ENCODE peak calls at places on chromosomes 3 and 15, in four cellular contexts. T is HepG2, K is A549, M is K562. A is an unnamed sample.

GRCh38 chr3:186207515-186207914 is 98.6 kb upstream of the ETV5 start:
- DNase-seq in T (no peak), K (no peak), M (no peak), A (no peak)

GRCh38 chr3:15367059-15367458 is 34.7 kb upstream of the SH3BP5 start:
- DNase-seq in T (no peak), K (no peak), M (no peak), A (no peak)

GRCh38 chr15:64090527-64090926 is 3.1 kb downstream of the CIAO2A start:
- DNase-seq in T (no peak), K (no peak), M (no peak), A (no peak)

GRCh38 chr15:58472221-58472620 is 40.4 kb downstream of the LIPC start:
- DNase-seq in T (no peak), K (no peak), M (no peak), A (no peak)

GRCh38 chr3:171753665-171754408 is 56.4 kb downstream of the PLD1 start:
- DNase-seq in T (no peak), K (no peak), M (no peak), A (no peak)

GRCh38 chr3:47712398-47712797 is 69.3 kb downstream of the SMARCC1 start:
- DNase-seq in T (no peak), K (no peak), M (no peak), A (no peak)

GRCh38 chr15:89551502-89551901 is 23.8 kb upstream of the TICRR start:
- DNase-seq in T (no peak), K (no peak), M (no peak), A (no peak)

GRCh38 chr3:186705882-186706780 is 11.0 kb upstream of the KNG1 start:
- DNase-seq in T (no peak), K (no peak), M (no peak), A (no peak)

GRCh38 chr3:123081718-123082369 is 15.0 kb downstream of the PDIA5 start:
- DNase-seq in T (no peak), K (no peak), M (peak; percentile 54), A (no peak)

GRCh38 chr3:60501303-60501702 is 749.9 kb downstream of the FHIT start:
- DNase-seq in T (no peak), K (no peak), M (no peak), A (no peak)

GRCh38 chr3:188947401-188947982 is 224.3 kb upstream of the TPRG1 start:
- DNase-seq in T (no peak), K (peak; percentile 86), M (peak; percentile 11), A (peak; percentile 87)

GRCh38 chr3:101942356-101942755 is 93.0 kb downstream of the NFKBIZ start:
- DNase-seq in T (no peak), K (no peak), M (no peak), A (no peak)

GRCh38 chr15:30859091-30859874 is 44.4 kb upstream of the FAN1 start:
- DNase-seq in T (peak; percentile 14), K (peak; percentile 42), M (peak; percentile 18), A (no peak)

GRCh38 chr3:78905700-78906099 is 862.1 kb downstream of the ROBO1 start:
- DNase-seq in T (no peak), K (no peak), M (no peak), A (no peak)

GRCh38 chr3:27976933-27977332 is 254.8 kb upstream of the EOMES start:
- DNase-seq in T (no peak), K (peak; percentile 27), M (no peak), A (no peak)

GRCh38 chr3:145817870-145818483 is 343.0 kb downstream of the PLOD2 start:
- DNase-seq in T (no peak), K (no peak), M (no peak), A (no peak)

DNA sequence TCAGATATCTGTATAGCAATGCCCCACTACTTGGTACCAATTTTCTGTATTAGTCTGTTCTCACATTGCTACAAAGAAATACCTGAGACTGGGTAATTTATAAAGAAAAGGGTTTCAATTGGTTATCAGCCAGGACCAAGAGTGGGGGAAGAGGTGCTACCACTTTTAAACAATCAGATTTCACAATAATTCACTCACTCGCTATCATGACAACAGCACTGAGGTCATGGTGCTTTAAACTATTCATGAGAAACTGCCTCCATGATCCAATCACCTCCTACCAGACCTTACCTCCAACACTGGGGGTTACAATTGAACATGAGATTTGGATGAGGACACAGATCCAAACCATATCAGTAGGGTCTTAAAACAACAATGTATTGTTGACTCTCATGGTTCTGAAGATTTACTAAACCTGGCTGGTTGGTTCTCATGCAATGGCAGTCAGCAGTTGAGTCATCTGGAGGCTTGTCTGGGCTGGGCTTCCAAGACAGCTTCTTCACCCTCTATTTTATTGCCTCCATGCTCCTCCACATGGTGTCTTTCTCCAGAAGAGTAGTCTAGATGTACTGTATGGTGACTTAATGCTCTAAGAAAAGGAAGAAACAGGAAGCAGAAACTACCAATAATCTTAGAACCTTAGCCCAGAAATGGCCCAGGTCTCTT is 21.2 kb upstream of the TM4SF4 start:
- DNase-seq in T (no peak), K (no peak), M (no peak), A (no peak)
- TF ChIP-seq NR3C1 in T (no peak), K (no peak), M (no peak), A (no peak)

DNA sequence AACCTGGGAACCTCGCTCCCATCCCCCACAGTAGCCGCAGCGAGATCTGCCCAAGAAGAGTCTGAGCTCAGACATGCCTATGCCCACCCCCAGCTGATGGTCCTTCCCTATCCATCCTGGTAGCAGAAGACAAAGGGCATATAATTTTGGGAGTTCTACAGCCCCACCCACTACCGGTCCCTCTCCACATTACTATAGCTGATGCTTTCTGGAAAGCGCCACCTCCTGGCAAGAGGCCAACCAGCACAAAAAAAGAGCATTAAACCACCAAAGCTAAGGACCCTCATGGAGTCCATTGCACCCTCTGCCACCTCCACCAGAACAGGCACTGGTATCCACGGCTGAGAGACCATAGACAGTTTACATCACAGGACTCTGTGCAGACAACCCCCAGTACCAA is 168.4 kb downstream of the MEGF11 start:
- DNase-seq in T (peak; percentile 31), K (peak; percentile 18), M (peak; percentile 36), A (peak; percentile 61)
- TF ChIP-seq NR3C1 in T (no peak), K (no peak), M (no peak), A (no peak)

DNA sequence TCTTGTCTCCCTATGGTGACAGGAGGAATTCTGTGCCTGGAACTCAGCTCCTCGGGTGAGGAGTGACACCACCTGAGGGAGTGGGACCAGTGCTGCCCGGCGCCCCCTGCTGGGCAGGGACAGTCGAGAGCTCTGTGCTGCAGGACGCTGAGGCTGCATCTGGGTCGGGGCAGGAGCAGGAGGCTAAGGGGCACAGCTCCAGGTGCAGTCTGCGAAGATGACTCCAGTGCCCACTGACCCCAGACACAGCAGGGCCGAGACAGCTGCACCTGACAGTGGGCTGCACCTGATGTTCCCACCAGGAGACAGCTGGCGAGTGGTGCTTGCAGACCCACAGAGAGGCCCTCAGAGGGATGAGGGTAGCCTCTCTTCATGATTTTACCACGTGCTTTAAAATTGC is 152.9 kb downstream of the ATP10A start:
- DNase-seq in T (peak; percentile 18), K (peak; percentile 35), M (peak; percentile 65), A (peak; percentile 81)
- TF ChIP-seq NR3C1 in T (no peak), K (no peak), M (no peak), A (no peak)

DNA sequence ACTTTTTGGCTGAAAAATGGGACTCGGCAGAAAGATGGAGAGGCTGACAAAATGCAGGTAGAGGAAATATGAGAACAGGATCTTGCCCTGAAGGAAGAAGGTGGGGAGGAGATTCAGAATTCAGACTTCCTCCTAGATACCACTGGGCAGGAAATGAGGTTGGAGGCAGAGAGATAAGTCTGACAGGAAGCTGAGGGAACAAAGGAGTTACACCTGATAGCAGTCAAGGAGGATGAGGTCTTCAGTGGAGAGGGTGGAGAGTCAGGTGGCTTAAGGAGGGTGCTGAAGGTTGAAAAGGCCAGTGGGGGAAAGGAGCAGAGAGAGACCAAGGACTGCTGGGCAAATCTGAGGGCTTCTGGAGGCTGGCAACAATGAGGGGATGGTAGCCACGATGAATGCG is 56.8 kb downstream of the CCR4 start:
- DNase-seq in T (no peak), K (no peak), M (peak; percentile 78), A (no peak)
- TF ChIP-seq NR3C1 in T (no peak), K (no peak), M (no peak), A (no peak)

GRCh38 chr3:22176911-22177310 is 425.9 kb upstream of the ZNF385D start:
- DNase-seq in T (no peak), K (no peak), M (no peak), A (no peak)
- TF ChIP-seq NR3C1 in T (no peak), K (no peak), M (no peak), A (no peak)

DNA sequence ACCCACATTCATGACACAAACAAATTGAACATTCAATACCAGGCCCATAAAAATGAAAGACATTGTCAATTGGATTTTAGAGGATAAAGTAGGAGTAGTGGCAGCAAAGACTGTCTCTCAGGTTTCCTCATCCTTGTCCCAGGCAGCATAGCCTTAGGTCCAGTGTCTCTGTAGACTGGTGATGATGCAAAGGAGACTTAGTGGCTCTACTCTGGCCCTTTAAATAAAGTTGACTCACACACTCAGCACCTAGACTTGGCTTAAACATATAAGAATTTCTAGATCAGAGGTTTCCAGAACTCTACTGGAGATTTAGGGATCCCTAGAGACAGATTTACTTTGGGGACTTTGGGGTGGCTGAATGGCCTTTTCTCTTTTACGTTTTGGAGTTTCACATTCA is 166.6 kb downstream of the NR1D2 start:
- DNase-seq in T (no peak), K (no peak), M (no peak), A (no peak)
- TF ChIP-seq NR3C1 in T (no peak), K (no peak), M (no peak), A (no peak)

DNA sequence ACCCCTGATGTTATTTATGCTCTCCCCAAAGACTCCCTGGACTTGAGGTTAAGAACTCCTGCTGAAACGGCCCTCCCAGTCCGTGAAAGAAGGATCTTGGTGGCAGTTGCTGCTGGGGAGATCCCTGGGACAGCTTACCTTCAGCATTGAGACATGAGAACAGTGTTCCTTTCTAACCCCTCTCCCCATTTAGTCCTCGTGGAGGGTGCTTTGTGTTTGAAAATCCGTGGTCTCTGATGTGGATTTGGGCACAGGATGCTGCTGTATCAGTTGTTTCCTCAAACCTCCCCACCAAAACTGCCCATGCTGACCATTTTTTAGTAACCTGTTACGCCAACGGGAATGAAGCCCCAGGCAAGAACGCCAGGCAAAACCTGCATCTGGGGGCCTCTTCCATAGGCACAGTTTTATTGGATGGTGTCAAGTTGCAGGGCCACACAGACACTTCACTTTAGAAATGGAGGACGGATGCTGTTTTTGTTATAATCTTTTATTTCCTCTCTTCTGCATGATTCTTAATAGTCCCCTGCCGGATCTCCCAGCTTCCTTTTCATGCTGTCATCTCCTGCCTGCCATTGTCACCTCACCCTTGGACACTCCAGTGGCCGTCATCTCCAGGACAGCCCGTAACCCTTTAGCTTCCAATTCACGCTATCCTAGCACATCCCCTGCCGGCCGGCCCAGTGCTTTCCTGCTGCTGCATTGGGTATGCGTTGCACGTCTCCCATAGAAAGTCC is 31.7 kb upstream of the CEMIP start:
- DNase-seq in T (no peak), K (no peak), M (no peak), A (peak; percentile 35)
- TF ChIP-seq NR3C1 in T (no peak), K (no peak), M (no peak), A (no peak)

GRCh38 chr15:43776101-43776717 is 557 bp downstream of the ELL3 start:
- DNase-seq in T (no peak), K (no peak), M (peak; percentile 40), A (peak; percentile 58)

GRCh38 chr15:43779016-43779415 is 2.2 kb upstream of the ELL3 start:
- DNase-seq in T (no peak), K (no peak), M (no peak), A (no peak)

GRCh38 chr15:43775411-43775965 is 1.3 kb downstream of the ELL3 start:
- DNase-seq in T (peak; percentile 79), K (peak; percentile 77), M (peak; percentile 40), A (peak; percentile 48)

GRCh38 chr15:43777293-43777819 is 590 bp upstream of the ELL3 start:
- DNase-seq in T (peak; percentile 58), K (peak; percentile 79), M (peak; percentile 58), A (peak; percentile 82)

GRCh38 chr15:43776718-43777292 is at the start of gene ELL3:
- DNase-seq in T (peak; percentile 56), K (peak; percentile 69), M (peak; percentile 62), A (peak; percentile 68)
- TF ChIP-seq NR3C1 in T (no peak), K (no peak), M (no peak), A (no peak)

GRCh38 chr15:59691194-59691805 is 2.2 kb upstream of the BNIP2 start:
- DNase-seq in T (peak; percentile 28), K (peak; percentile 70), M (peak; percentile 70), A (no peak)
- TF ChIP-seq NR3C1 in T (no peak), K (no peak), M (no peak), A (no peak)